ENCODE peak calls at places on chromosomes 7 and 10, in ten cellular contexts. One of them, this sample, is unnamed.

GRCh38 chr10:56586391-56586790 is 225.3 kb upstream of the ZWINT start:
- DNase-seq in body of pancreas: no peak
- DNase-seq in cardiac fibroblast: no peak
- DNase-seq in osteocyte: no peak
- DNase-seq in PC-9: no peak
- DNase-seq in foreskin keratinocyte: no peak
- DNase-seq in progenitor cell of endocrine pancreas: no peak
- DNase-seq in HFF-Myc: no peak
- DNase-seq in AG09309: no peak
- DNase-seq in fibroblast of pulmonary artery: no peak
- DNase-seq in this sample: no peak

GRCh38 chr10:132040046-132040445 is 25.7 kb upstream of the JAKMIP3 start:
- DNase-seq in body of pancreas: no peak
- DNase-seq in cardiac fibroblast: no peak
- DNase-seq in osteocyte: no peak
- DNase-seq in PC-9: no peak
- DNase-seq in foreskin keratinocyte: no peak
- DNase-seq in progenitor cell of endocrine pancreas: no peak
- DNase-seq in HFF-Myc: no peak
- DNase-seq in AG09309: no peak
- DNase-seq in fibroblast of pulmonary artery: no peak
- DNase-seq in this sample: no peak

GRCh38 chr10:122981066-122981464 is 864 bp downstream of the PSTK start:
- DNase-seq in body of pancreas: no peak
- DNase-seq in cardiac fibroblast: peak
- DNase-seq in osteocyte: no peak
- DNase-seq in PC-9: no peak
- DNase-seq in foreskin keratinocyte: no peak
- DNase-seq in progenitor cell of endocrine pancreas: no peak
- DNase-seq in HFF-Myc: no peak
- DNase-seq in AG09309: peak
- DNase-seq in fibroblast of pulmonary artery: peak
- DNase-seq in this sample: no peak

GRCh38 chr10:127720903-127721302 is 16.1 kb upstream of the FOXI2 start:
- DNase-seq in body of pancreas: no peak
- DNase-seq in cardiac fibroblast: no peak
- DNase-seq in osteocyte: no peak
- DNase-seq in PC-9: no peak
- DNase-seq in foreskin keratinocyte: no peak
- DNase-seq in progenitor cell of endocrine pancreas: no peak
- DNase-seq in HFF-Myc: no peak
- DNase-seq in AG09309: no peak
- DNase-seq in fibroblast of pulmonary artery: no peak
- DNase-seq in this sample: no peak

GRCh38 chr10:58932126-58932525 is 244.3 kb upstream of the PHYHIPL start:
- DNase-seq in body of pancreas: no peak
- DNase-seq in cardiac fibroblast: peak
- DNase-seq in osteocyte: no peak
- DNase-seq in PC-9: no peak
- DNase-seq in foreskin keratinocyte: no peak
- DNase-seq in progenitor cell of endocrine pancreas: no peak
- DNase-seq in HFF-Myc: no peak
- DNase-seq in AG09309: no peak
- DNase-seq in fibroblast of pulmonary artery: peak
- DNase-seq in this sample: no peak

GRCh38 chr10:71255817-71256660 is 43.7 kb downstream of the UNC5B start:
- DNase-seq in body of pancreas: peak
- DNase-seq in cardiac fibroblast: peak
- DNase-seq in osteocyte: no peak
- DNase-seq in PC-9: peak
- DNase-seq in foreskin keratinocyte: no peak
- DNase-seq in progenitor cell of endocrine pancreas: no peak
- DNase-seq in HFF-Myc: peak
- DNase-seq in AG09309: no peak
- DNase-seq in fibroblast of pulmonary artery: peak
- DNase-seq in this sample: no peak

GRCh38 chr10:77965294-77965693 is 38.7 kb upstream of the DLG5 start:
- DNase-seq in body of pancreas: no peak
- DNase-seq in cardiac fibroblast: peak
- DNase-seq in osteocyte: no peak
- DNase-seq in PC-9: no peak
- DNase-seq in foreskin keratinocyte: peak
- DNase-seq in progenitor cell of endocrine pancreas: no peak
- DNase-seq in HFF-Myc: peak
- DNase-seq in AG09309: peak
- DNase-seq in fibroblast of pulmonary artery: peak
- DNase-seq in this sample: no peak

GRCh38 chr7:136030330-136030729 is 53.2 kb upstream of the MTPN start:
- DNase-seq in body of pancreas: no peak
- DNase-seq in cardiac fibroblast: no peak
- DNase-seq in osteocyte: no peak
- DNase-seq in PC-9: no peak
- DNase-seq in foreskin keratinocyte: no peak
- DNase-seq in progenitor cell of endocrine pancreas: no peak
- DNase-seq in HFF-Myc: no peak
- DNase-seq in AG09309: no peak
- DNase-seq in fibroblast of pulmonary artery: no peak
- DNase-seq in this sample: no peak

GRCh38 chr10:995559-995926 is 7.3 kb downstream of the GTPBP4 start:
- DNase-seq in body of pancreas: no peak
- DNase-seq in cardiac fibroblast: no peak
- DNase-seq in osteocyte: no peak
- DNase-seq in PC-9: no peak
- DNase-seq in foreskin keratinocyte: no peak
- DNase-seq in progenitor cell of endocrine pancreas: no peak
- DNase-seq in HFF-Myc: no peak
- DNase-seq in AG09309: no peak
- DNase-seq in fibroblast of pulmonary artery: no peak
- DNase-seq in this sample: no peak

GRCh38 chr7:2800220-2800922 is 43.7 kb downstream of the GNA12 start:
- DNase-seq in body of pancreas: no peak
- DNase-seq in cardiac fibroblast: no peak
- DNase-seq in osteocyte: peak
- DNase-seq in PC-9: no peak
- DNase-seq in foreskin keratinocyte: no peak
- DNase-seq in progenitor cell of endocrine pancreas: no peak
- DNase-seq in HFF-Myc: no peak
- DNase-seq in AG09309: no peak
- DNase-seq in fibroblast of pulmonary artery: no peak
- DNase-seq in this sample: no peak

GRCh38 chr10:23614483-23614882 is 175.6 kb downstream of the OTUD1 start:
- DNase-seq in body of pancreas: no peak
- DNase-seq in cardiac fibroblast: no peak
- DNase-seq in osteocyte: no peak
- DNase-seq in PC-9: no peak
- DNase-seq in foreskin keratinocyte: no peak
- DNase-seq in progenitor cell of endocrine pancreas: no peak
- DNase-seq in HFF-Myc: no peak
- DNase-seq in AG09309: no peak
- DNase-seq in fibroblast of pulmonary artery: no peak
- DNase-seq in this sample: no peak

GRCh38 chr10:58993480-58994221 is 182.8 kb upstream of the PHYHIPL start:
- DNase-seq in body of pancreas: no peak
- DNase-seq in cardiac fibroblast: no peak
- DNase-seq in osteocyte: no peak
- DNase-seq in PC-9: no peak
- DNase-seq in foreskin keratinocyte: no peak
- DNase-seq in progenitor cell of endocrine pancreas: no peak
- DNase-seq in HFF-Myc: no peak
- DNase-seq in AG09309: no peak
- DNase-seq in fibroblast of pulmonary artery: no peak
- DNase-seq in this sample: no peak

GRCh38 chr10:64617071-64617470 is 1095.9 kb downstream of the REEP3 start:
- DNase-seq in body of pancreas: no peak
- DNase-seq in cardiac fibroblast: no peak
- DNase-seq in osteocyte: no peak
- DNase-seq in PC-9: no peak
- DNase-seq in foreskin keratinocyte: no peak
- DNase-seq in progenitor cell of endocrine pancreas: no peak
- DNase-seq in HFF-Myc: no peak
- DNase-seq in AG09309: no peak
- DNase-seq in fibroblast of pulmonary artery: no peak
- DNase-seq in this sample: no peak

GRCh38 chr7:8274589-8274988 is 12.6 kb upstream of the ICA1 start:
- DNase-seq in body of pancreas: no peak
- DNase-seq in cardiac fibroblast: no peak
- DNase-seq in osteocyte: no peak
- DNase-seq in PC-9: no peak
- DNase-seq in foreskin keratinocyte: no peak
- DNase-seq in progenitor cell of endocrine pancreas: no peak
- DNase-seq in HFF-Myc: no peak
- DNase-seq in AG09309: no peak
- DNase-seq in fibroblast of pulmonary artery: no peak
- DNase-seq in this sample: no peak

GRCh38 chr7:8278183-8278582 is 16.2 kb upstream of the ICA1 start:
- DNase-seq in body of pancreas: no peak
- DNase-seq in cardiac fibroblast: no peak
- DNase-seq in osteocyte: no peak
- DNase-seq in PC-9: no peak
- DNase-seq in foreskin keratinocyte: no peak
- DNase-seq in progenitor cell of endocrine pancreas: no peak
- DNase-seq in HFF-Myc: no peak
- DNase-seq in AG09309: no peak
- DNase-seq in fibroblast of pulmonary artery: no peak
- DNase-seq in this sample: no peak

GRCh38 chr7:8282871-8283270 is 20.9 kb upstream of the ICA1 start:
- DNase-seq in body of pancreas: no peak
- DNase-seq in cardiac fibroblast: no peak
- DNase-seq in osteocyte: no peak
- DNase-seq in PC-9: no peak
- DNase-seq in foreskin keratinocyte: no peak
- DNase-seq in progenitor cell of endocrine pancreas: no peak
- DNase-seq in HFF-Myc: no peak
- DNase-seq in AG09309: no peak
- DNase-seq in fibroblast of pulmonary artery: no peak
- DNase-seq in this sample: no peak

GRCh38 chr7:8282162-8282561 is 20.2 kb upstream of the ICA1 start:
- DNase-seq in body of pancreas: no peak
- DNase-seq in cardiac fibroblast: no peak
- DNase-seq in osteocyte: no peak
- DNase-seq in PC-9: no peak
- DNase-seq in foreskin keratinocyte: no peak
- DNase-seq in progenitor cell of endocrine pancreas: no peak
- DNase-seq in HFF-Myc: no peak
- DNase-seq in AG09309: no peak
- DNase-seq in fibroblast of pulmonary artery: no peak
- DNase-seq in this sample: no peak

DNA sequence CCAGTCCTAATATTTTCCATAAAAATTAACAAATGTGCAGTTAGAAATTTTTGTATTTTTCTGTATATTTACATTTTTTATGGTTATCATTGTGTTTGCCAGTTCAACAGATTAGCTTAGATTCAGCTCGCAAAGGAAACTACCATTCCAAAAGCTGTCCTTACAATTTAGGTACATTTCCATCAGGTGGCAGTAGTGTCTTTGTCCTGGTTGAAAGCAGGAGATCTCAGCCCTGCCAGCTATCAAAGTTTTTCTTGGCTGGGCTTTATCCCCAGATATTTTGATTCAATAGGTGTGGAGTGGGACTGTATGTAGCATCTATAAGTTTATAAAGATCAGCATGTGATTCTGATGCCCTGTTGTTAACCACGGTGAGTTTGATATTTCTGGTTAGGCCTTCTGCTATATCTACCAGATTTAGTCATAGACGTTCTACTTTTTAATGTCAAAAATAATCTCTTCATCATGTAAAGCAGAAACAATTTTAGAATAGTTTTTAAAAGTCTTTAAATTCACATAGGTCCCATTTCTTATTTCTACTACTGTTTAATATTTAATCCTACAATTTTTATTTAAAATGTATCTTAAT is 15.5 kb upstream of the ICA1 start:
- DNase-seq in body of pancreas: peak
- DNase-seq in cardiac fibroblast: peak
- DNase-seq in osteocyte: no peak
- DNase-seq in PC-9: no peak
- DNase-seq in foreskin keratinocyte: no peak
- DNase-seq in progenitor cell of endocrine pancreas: no peak
- DNase-seq in HFF-Myc: no peak
- DNase-seq in AG09309: no peak
- DNase-seq in fibroblast of pulmonary artery: no peak
- DNase-seq in this sample: no peak
- TF ChIP-seq CTCF in body of pancreas: no peak
- TF ChIP-seq CTCF in cardiac fibroblast: no peak
- TF ChIP-seq CTCF in osteocyte: peak
- TF ChIP-seq CTCF in PC-9: peak
- TF ChIP-seq CTCF in foreskin keratinocyte: peak
- TF ChIP-seq CTCF in progenitor cell of endocrine pancreas: peak
- TF ChIP-seq CTCF in HFF-Myc: no peak
- TF ChIP-seq CTCF in AG09309: no peak
- TF ChIP-seq CTCF in fibroblast of pulmonary artery: no peak
- TF ChIP-seq CTCF in this sample: no peak

DNA sequence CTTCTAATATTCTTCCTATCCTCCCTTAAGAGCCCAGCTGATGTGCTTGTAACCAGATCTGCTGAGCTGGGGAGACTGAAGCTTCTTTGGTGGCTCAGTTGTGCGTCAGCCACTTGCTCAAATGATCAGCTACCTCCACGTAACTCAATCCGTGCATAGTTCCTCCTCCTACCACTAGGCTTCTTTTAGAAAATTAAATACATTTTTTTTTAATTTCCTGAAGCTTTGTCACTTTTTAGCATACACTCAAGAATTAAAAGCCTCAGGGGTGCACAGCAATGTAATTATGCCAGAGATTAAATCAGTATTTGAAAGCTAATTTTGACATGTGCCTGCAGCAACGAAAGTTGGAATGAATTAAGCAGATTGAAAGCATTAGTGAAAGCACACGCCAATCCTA is 20.4 kb upstream of the PRLHR start:
- DNase-seq in body of pancreas: no peak
- DNase-seq in cardiac fibroblast: peak
- DNase-seq in osteocyte: no peak
- DNase-seq in PC-9: no peak
- DNase-seq in foreskin keratinocyte: no peak
- DNase-seq in progenitor cell of endocrine pancreas: no peak
- DNase-seq in HFF-Myc: no peak
- DNase-seq in AG09309: no peak
- DNase-seq in fibroblast of pulmonary artery: no peak
- DNase-seq in this sample: no peak
- TF ChIP-seq CTCF in body of pancreas: no peak
- TF ChIP-seq CTCF in cardiac fibroblast: peak
- TF ChIP-seq CTCF in osteocyte: no peak
- TF ChIP-seq CTCF in PC-9: peak
- TF ChIP-seq CTCF in foreskin keratinocyte: peak
- TF ChIP-seq CTCF in progenitor cell of endocrine pancreas: peak
- TF ChIP-seq CTCF in HFF-Myc: no peak
- TF ChIP-seq CTCF in AG09309: peak
- TF ChIP-seq CTCF in fibroblast of pulmonary artery: no peak
- TF ChIP-seq CTCF in this sample: no peak

GRCh38 chr7:78587443-78588044 is 789.0 kb downstream of the PHTF2 start:
- DNase-seq in body of pancreas: no peak
- DNase-seq in cardiac fibroblast: peak
- DNase-seq in osteocyte: no peak
- DNase-seq in PC-9: peak
- DNase-seq in foreskin keratinocyte: no peak
- DNase-seq in progenitor cell of endocrine pancreas: no peak
- DNase-seq in HFF-Myc: no peak
- DNase-seq in AG09309: no peak
- DNase-seq in fibroblast of pulmonary artery: peak
- DNase-seq in this sample: no peak
- TF ChIP-seq CTCF in body of pancreas: no peak
- TF ChIP-seq CTCF in cardiac fibroblast: peak
- TF ChIP-seq CTCF in osteocyte: peak
- TF ChIP-seq CTCF in PC-9: peak
- TF ChIP-seq CTCF in foreskin keratinocyte: no peak
- TF ChIP-seq CTCF in progenitor cell of endocrine pancreas: no peak
- TF ChIP-seq CTCF in HFF-Myc: peak
- TF ChIP-seq CTCF in AG09309: peak
- TF ChIP-seq CTCF in fibroblast of pulmonary artery: peak
- TF ChIP-seq CTCF in this sample: no peak

GRCh38 chr10:116038259-116038658 is 234.7 kb downstream of the GFRA1 start:
- DNase-seq in body of pancreas: peak
- DNase-seq in cardiac fibroblast: peak
- DNase-seq in osteocyte: no peak
- DNase-seq in PC-9: no peak
- DNase-seq in foreskin keratinocyte: no peak
- DNase-seq in progenitor cell of endocrine pancreas: no peak
- DNase-seq in HFF-Myc: no peak
- DNase-seq in AG09309: peak
- DNase-seq in fibroblast of pulmonary artery: peak
- DNase-seq in this sample: no peak
- TF ChIP-seq CTCF in body of pancreas: no peak
- TF ChIP-seq CTCF in cardiac fibroblast: no peak
- TF ChIP-seq CTCF in osteocyte: no peak
- TF ChIP-seq CTCF in PC-9: no peak
- TF ChIP-seq CTCF in foreskin keratinocyte: no peak
- TF ChIP-seq CTCF in progenitor cell of endocrine pancreas: no peak
- TF ChIP-seq CTCF in HFF-Myc: no peak
- TF ChIP-seq CTCF in AG09309: no peak
- TF ChIP-seq CTCF in fibroblast of pulmonary artery: no peak
- TF ChIP-seq CTCF in this sample: no peak

This sample was measured in activated B cell treated with CpG ODN at 0.5 μM for 24 hours.